ENCODE peak calls at places on chromosomes 16 and 17, in seven cellular contexts. Z, G, I, J, R, C and O are unnamed samples.

GRCh38 chr16:68760671-68761275 is 23.7 kb downstream of the CDH1 start:
- DNase-seq in I (no peak), G (no peak), R (no peak), Z (no peak), J (no peak), C (peak; percentile 56), O (no peak)

GRCh38 chr17:28470266-28471126 is 2.9 kb upstream of the SLC13A2 start:
- DNase-seq in J (no peak), G (no peak), C (no peak), R (no peak), I (no peak), Z (no peak), O (no peak)

GRCh38 chr16:57818377-57819055 is 16.2 kb upstream of the KIFC3 start:
- DNase-seq in G (no peak), C (no peak), R (peak; percentile 70), I (no peak), J (no peak), Z (no peak), O (no peak)

GRCh38 chr17:41695954-41696720 is 7.5 kb downstream of the EIF1 start:
- DNase-seq in R (peak; percentile 48), C (peak; percentile 90), J (peak; percentile 91), Z (peak; percentile 73), I (no peak), G (no peak), O (peak; percentile 88)

GRCh38 chr17:78322858-78323455 is 36.9 kb downstream of the SOCS3 start:
- DNase-seq in J (no peak), G (peak; percentile 80), Z (no peak), R (no peak), C (no peak), I (no peak), O (no peak)

GRCh38 chr16:86504315-86505184 is 5.8 kb upstream of the FOXF1 start:
- DNase-seq in R (no peak), J (no peak), I (no peak), G (no peak), Z (no peak), C (no peak), O (no peak)

GRCh38 chr17:67606471-67606870 is 111.3 kb upstream of the NOL11 start:
- DNase-seq in Z (no peak), J (no peak), C (no peak), R (peak; percentile 90), I (peak; percentile 24), G (peak; percentile 32), O (no peak)

GRCh38 chr17:50207318-50207717 is 5.9 kb upstream of the COL1A1 start:
- DNase-seq in R (no peak), J (no peak), G (no peak), Z (no peak), C (no peak), I (no peak), O (no peak)

GRCh38 chr17:78086740-78087139 is 41.8 kb downstream of the TMC6 start:
- DNase-seq in I (no peak), R (no peak), C (no peak), Z (no peak), J (no peak), G (no peak), O (no peak)

GRCh38 chr17:2250140-2251095 is 53.2 kb downstream of the SMG6 start:
- DNase-seq in C (no peak), J (no peak), R (no peak), G (no peak), Z (no peak), I (no peak), O (no peak)

GRCh38 chr17:42609182-42609813 is at the start of the genes RETREG3 and TUBG1:
- DNase-seq in C (peak; percentile 100), G (peak; percentile 99), I (peak; percentile 98), R (peak; percentile 99), Z (peak; percentile 100), J (peak; percentile 100), O (peak; percentile 100)

GRCh38 chr17:51703364-51704341 is 443.3 kb downstream of the UTP18 start:
- DNase-seq in Z (peak; percentile 53), I (peak; percentile 77), R (peak; percentile 73), J (no peak), G (peak; percentile 68), C (no peak), O (no peak)

GRCh38 chr16:85187886-85188285 is 75.6 kb upstream of the CIBAR2 start:
- DNase-seq in R (no peak), C (no peak), J (no peak), G (no peak), Z (no peak), I (no peak), O (no peak)

GRCh38 chr16:85187002-85187401 is 74.7 kb upstream of the CIBAR2 start:
- DNase-seq in J (peak; percentile 58), R (no peak), C (no peak), G (no peak), I (no peak), Z (peak; percentile 55), O (no peak)

GRCh38 chr16:85188822-85189672 is 76.8 kb upstream of the CIBAR2 start:
- DNase-seq in G (no peak), C (no peak), I (no peak), J (no peak), R (no peak), Z (no peak), O (no peak)

GRCh38 chr16:85185701-85186100 is 73.4 kb upstream of the CIBAR2 start:
- DNase-seq in R (no peak), I (no peak), C (no peak), J (no peak), Z (no peak), G (no peak), O (no peak)

GRCh38 chr16:85187447-85187846 is 75.2 kb upstream of the CIBAR2 start:
- DNase-seq in G (no peak), R (no peak), C (no peak), I (no peak), Z (no peak), J (peak; percentile 64), O (no peak)
- TF ChIP-seq CTCF in G (no peak), R (no peak), C (no peak), I (no peak), Z (no peak), J (peak; percentile 48), O (no peak)

GRCh38 chr17:76388966-76389888 is 4.8 kb downstream of the SPHK1 start:
- DNase-seq in C (peak; percentile 40), R (peak; percentile 57), J (no peak), I (no peak), G (no peak), Z (no peak), O (no peak)
- TF ChIP-seq CTCF in C (no peak), R (no peak), J (no peak), I (no peak), G (peak; percentile 16), Z (peak; percentile 22), O (no peak)

DNA sequence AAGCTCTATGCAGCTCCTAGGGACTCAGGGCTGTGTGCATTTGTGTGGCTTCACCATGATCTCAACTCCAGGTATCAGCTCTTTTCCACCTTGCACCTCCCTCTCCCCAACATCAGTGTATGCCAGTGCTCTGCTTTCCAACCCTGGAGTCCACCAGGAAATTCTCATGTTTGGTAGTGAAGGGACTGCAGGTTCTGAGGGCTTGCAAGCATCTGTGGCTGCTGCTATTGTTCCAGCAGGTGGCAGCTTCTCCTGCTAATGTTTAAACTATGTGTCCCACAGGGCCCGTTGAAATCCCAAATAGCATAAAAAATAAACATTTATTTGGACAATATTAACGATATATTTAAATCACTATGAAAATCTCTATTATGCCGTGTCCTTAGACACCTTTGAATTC is 82.0 kb downstream of the RGS9 start:
- DNase-seq in C (peak; percentile 19), J (no peak), I (no peak), Z (no peak), R (no peak), G (no peak), O (no peak)
- TF ChIP-seq CTCF in C (peak; percentile 20), J (peak; percentile 27), I (no peak), Z (peak; percentile 39), R (no peak), G (no peak), O (peak; percentile 16)

DNA sequence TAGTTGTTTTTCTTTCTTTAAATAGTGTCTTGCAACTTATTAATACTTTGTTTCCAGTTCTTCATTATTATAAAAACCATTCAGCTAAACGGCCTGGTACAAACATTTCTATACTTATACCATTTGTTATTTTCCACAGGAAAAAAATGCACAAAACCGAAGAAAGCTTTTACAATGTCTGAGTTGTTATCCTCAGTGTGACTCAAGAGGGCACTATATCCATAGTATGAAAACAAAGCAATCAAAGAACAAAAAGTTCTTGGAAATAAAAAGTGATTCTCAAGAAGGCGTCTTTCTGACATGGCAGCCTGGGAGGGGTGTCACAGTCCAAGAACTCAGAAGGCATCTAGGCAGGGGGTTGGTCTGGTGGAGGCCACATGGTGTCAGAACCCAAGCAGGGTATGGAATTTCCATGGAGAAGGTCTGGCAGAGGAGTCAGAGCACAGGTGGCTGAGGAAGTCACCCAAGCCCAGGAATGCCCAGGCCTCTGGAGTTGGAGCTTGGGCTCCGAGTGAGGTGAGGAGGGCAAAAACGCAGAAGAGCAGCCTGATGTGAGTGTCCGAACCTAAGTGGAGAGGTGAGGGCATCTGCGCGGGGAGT is 70.9 kb upstream of the ATP2A3 start:
- DNase-seq in C (no peak), I (no peak), Z (no peak), R (no peak), G (no peak), J (no peak), O (no peak)
- TF ChIP-seq CTCF in C (no peak), I (no peak), Z (no peak), R (no peak), G (no peak), J (peak; percentile 9), O (no peak)

GRCh38 chr17:6893382-6894205 is 62.1 kb upstream of the TEKT1 start:
- DNase-seq in C (no peak), J (peak; percentile 15), G (no peak), R (no peak), I (no peak), Z (no peak), O (no peak)

DNA sequence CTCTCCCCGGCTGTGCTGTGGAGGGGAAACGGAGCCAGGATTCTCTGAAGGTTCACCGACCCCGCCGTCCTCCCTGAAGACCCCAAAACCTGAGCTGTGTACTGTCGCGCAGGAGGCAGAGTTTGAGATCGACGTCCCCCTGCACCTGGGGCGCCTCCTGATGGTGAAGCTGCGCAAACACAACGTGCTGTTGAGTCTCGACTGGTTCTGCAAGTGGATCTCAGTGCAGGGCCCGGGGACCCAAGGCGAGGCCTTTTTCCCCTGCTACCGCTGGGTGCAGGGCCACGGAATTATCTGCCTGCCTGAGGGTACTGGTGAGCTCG is 62.6 kb upstream of the TEKT1 start:
- DNase-seq in I (no peak), G (no peak), Z (no peak), R (no peak), J (peak; percentile 68), C (no peak), O (no peak)
- TF ChIP-seq CTCF in I (no peak), G (peak; percentile 57), Z (peak; percentile 52), R (no peak), J (peak; percentile 71), C (no peak), O (no peak)

GRCh38 chr16:47059991-47060390 is 83.8 kb downstream of the NETO2 start:
- DNase-seq in R (no peak), J (no peak), Z (no peak), I (no peak), G (no peak), C (no peak), O (no peak)
- TF ChIP-seq CTCF in R (no peak), J (no peak), Z (no peak), I (no peak), G (no peak), C (no peak), O (no peak)

GRCh38 chr17:79951361-79952264 is 84.1 kb downstream of the TBC1D16 start:
- DNase-seq in G (peak; percentile 55), R (peak; percentile 83), I (no peak), J (peak; percentile 72), C (no peak), Z (peak; percentile 94), O (no peak)
- TF ChIP-seq CTCF in G (no peak), R (no peak), I (no peak), J (no peak), C (no peak), Z (no peak), O (no peak)